ENCODE peak calls at places on chromosomes 3 and 15, in seven cellular contexts. P is stimulated activated CD4-positive, alpha-beta T cell treated with anti-CD3 and anti-CD28 coated beads, Interleukin-15, amount 100 ng/mL, for 48 hours; N is GM12865; H is NCI-H2171; E is fibroblast of pulmonary artery; Q is stimulated activated CD8-positive, alpha-beta memory T cell treated with anti-CD3 and anti-CD28 coated beads, Interleukin-4, amount 100 ng/mL, for 4 hours; C is amygdala. S is an unnamed sample.

GRCh38 chr3:22960326-22960984 is 242.7 kb upstream of the UBE2E2 start:
- DNase-seq in N (peak; percentile 65), Q (no peak), H (peak; percentile 8), E (peak; percentile 64), C (peak; percentile 7), P (no peak), S (peak; percentile 1)

GRCh38 chr15:39084683-39085530 is 496.0 kb upstream of the THBS1 start:
- DNase-seq in E (peak; percentile 96), H (peak; percentile 74), C (no peak), P (no peak), N (peak; percentile 20), Q (no peak), S (peak; percentile 93)

GRCh38 chr15:95169701-95170459 is 938.5 kb downstream of the MCTP2 start:
- DNase-seq in E (peak; percentile 35), Q (no peak), N (no peak), P (no peak), C (peak; percentile 49), H (no peak), S (no peak)

GRCh38 chr3:36488077-36488789 is 107.9 kb downstream of the STAC start:
- DNase-seq in Q (no peak), H (no peak), C (no peak), P (no peak), N (no peak), E (peak; percentile 7), S (no peak)

GRCh38 chr3:44522494-44522933 is 32.5 kb upstream of the ZKSCAN7 start:
- DNase-seq in Q (no peak), P (no peak), C (no peak), H (no peak), E (no peak), N (peak; percentile 3), S (no peak)

GRCh38 chr3:131849640-131850039 is 185.2 kb downstream of the CPNE4 start:
- DNase-seq in Q (no peak), C (no peak), N (no peak), P (no peak), E (no peak), H (no peak), S (no peak)

GRCh38 chr3:55185380-55185779 is 257.5 kb upstream of the LRTM1 start:
- DNase-seq in Q (no peak), C (no peak), P (no peak), H (no peak), E (peak; percentile 31), N (no peak), S (no peak)

GRCh38 chr3:173396191-173397041 is 1.1 kb upstream of the NLGN1 start:
- DNase-seq in P (no peak), H (no peak), E (peak; percentile 3), C (peak; percentile 54), N (no peak), Q (no peak), S (peak; percentile 66)

GRCh38 chr3:74539879-74540278 is 74.6 kb downstream of the CNTN3 start:
- DNase-seq in P (no peak), N (no peak), E (no peak), C (no peak), Q (no peak), H (no peak), S (no peak)

GRCh38 chr3:119810018-119810435 is 28.1 kb downstream of the NR1I2 start:
- DNase-seq in Q (peak; percentile 46), P (peak; percentile 41), N (peak; percentile 92), C (peak; percentile 10), H (no peak), E (peak; percentile 31), S (no peak)

GRCh38 chr3:153901152-153901551 is 220.0 kb upstream of the ARHGEF26 start:
- DNase-seq in N (no peak), C (no peak), P (no peak), H (no peak), E (peak; percentile 5), Q (no peak), S (no peak)

GRCh38 chr3:110413291-110413690 is 658.3 kb upstream of the NECTIN3 start:
- DNase-seq in C (no peak), N (no peak), H (no peak), P (no peak), Q (no peak), E (no peak), S (no peak)

GRCh38 chr3:147368151-147368550 is 38.2 kb downstream of the ZIC4 start:
- DNase-seq in E (no peak), C (no peak), H (no peak), N (no peak), P (no peak), Q (no peak), S (no peak)

GRCh38 chr3:69568458-69568857 is 170.8 kb upstream of the MITF start:
- DNase-seq in N (no peak), E (peak; percentile 55), Q (no peak), P (no peak), H (no peak), C (no peak), S (no peak)